ENCODE peak calls at places on chromosomes 1 and 21, in nine cellular contexts. R is PC-3, I is GM23248, O is small intestine, V is aorta, G is OCI-LY7, N is esophagus squamous epithelium, P is mucosa of descending colon, Q is mammary epithelial cell. E is an unnamed sample.

GRCh38 chr1:91589438-91589837 is 88.8 kb downstream of the CDC7 start:
- DNase-seq in R (no peak), I (no peak), O (no peak), V (no peak), G (no peak), N (no peak), P (no peak), Q (no peak), E (no peak)

GRCh38 chr1:117824612-117825011 is 104.8 kb downstream of the GDAP2 start:
- DNase-seq in R (no peak), I (no peak), O (no peak), V (no peak), G (no peak), N (no peak), P (no peak), Q (no peak), E (no peak)

GRCh38 chr21:34771512-34772028 is 102.8 kb downstream of the CLIC6 start:
- DNase-seq in R (peak; percentile 90), I (peak; percentile 76), O (no peak), V (no peak), G (no peak), N (no peak), P (no peak), Q (peak; percentile 86), E (no peak)

GRCh38 chr1:213564215-213564659 is 423.5 kb upstream of the PROX1 start:
- DNase-seq in R (peak; percentile 68), I (no peak), O (peak; percentile 88), V (no peak), G (no peak), N (no peak), P (no peak), Q (peak; percentile 34), E (peak; percentile 32)

GRCh38 chr1:60571811-60572210 is 498.2 kb upstream of the C1orf87 start:
- DNase-seq in R (peak; percentile 70), I (no peak), O (no peak), V (no peak), G (no peak), N (no peak), P (no peak), Q (peak; percentile 34), E (no peak)

GRCh38 chr1:48227165-48228013 is 4.9 kb downstream of the SLC5A9 start:
- DNase-seq in R (no peak), I (no peak), O (no peak), V (no peak), G (peak; percentile 58), N (no peak), P (no peak), Q (no peak), E (no peak)

GRCh38 chr21:31732891-31733520 is 1.1 kb upstream of the SCAF4 start:
- DNase-seq in R (no peak), I (peak; percentile 41), O (no peak), V (no peak), G (peak; percentile 60), N (no peak), P (peak; percentile 55), Q (no peak), E (peak; percentile 21)

GRCh38 chr21:41580758-41581554 is 73.0 kb upstream of the TMPRSS2 start:
- DNase-seq in R (peak; percentile 95), I (no peak), O (peak; percentile 58), V (no peak), G (no peak), N (no peak), P (peak; percentile 87), Q (peak; percentile 87), E (peak; percentile 3)

GRCh38 chr1:103489881-103490280 is 35.6 kb upstream of the RNPC3 start:
- DNase-seq in R (no peak), I (peak; percentile 15), O (peak; percentile 8), V (no peak), G (no peak), N (no peak), P (no peak), Q (peak; percentile 32), E (no peak)

GRCh38 chr1:86696522-86696921 is 7.9 kb upstream of the SH3GLB1 start:
- DNase-seq in R (peak; percentile 33), I (no peak), O (no peak), V (no peak), G (no peak), N (no peak), P (no peak), Q (peak; percentile 10), E (no peak)

GRCh38 chr1:110229348-110230001 is 19.4 kb downstream of the KCNC4 start:
- DNase-seq in R (no peak), I (no peak), O (no peak), V (no peak), G (no peak), N (no peak), P (no peak), Q (peak; percentile 84), E (no peak)

GRCh38 chr1:18557621-18558465 is 72.8 kb upstream of the PAX7 start:
- DNase-seq in R (peak; percentile 6), I (peak; percentile 40), O (peak; percentile 35), V (no peak), G (no peak), N (no peak), P (no peak), Q (no peak), E (peak; percentile 58)

GRCh38 chr1:2328676-2329455 is 62.5 kb downstream of the MORN1 start:
- DNase-seq in R (no peak), I (no peak), O (no peak), V (no peak), G (no peak), N (no peak), P (no peak), Q (no peak), E (no peak)

GRCh38 chr1:237482777-237483176 is 407.9 kb downstream of the ZP4 start:
- DNase-seq in R (no peak), I (no peak), O (no peak), V (no peak), G (no peak), N (no peak), P (no peak), Q (no peak), E (no peak)

GRCh38 chr1:218572046-218572445 is 226.9 kb downstream of the TGFB2 start:
- DNase-seq in R (no peak), I (no peak), O (no peak), V (no peak), G (no peak), N (no peak), P (no peak), Q (no peak), E (no peak)

GRCh38 chr1:11893907-11894251 is 32.3 kb downstream of the KIAA2013 start:
- DNase-seq in R (peak; percentile 73), I (peak; percentile 56), O (peak; percentile 64), V (peak; percentile 66), G (peak; percentile 76), N (no peak), P (peak; percentile 66), Q (peak; percentile 42), E (peak; percentile 74)

GRCh38 chr1:198687429-198687828 is 48.6 kb downstream of the PTPRC start:
- DNase-seq in R (no peak), I (no peak), O (no peak), V (no peak), G (no peak), N (no peak), P (no peak), Q (no peak), E (no peak)

GRCh38 chr1:52676249-52676903 is 21.8 kb downstream of the COA7 start:
- DNase-seq in R (no peak), I (no peak), O (no peak), V (peak; percentile 87), G (no peak), N (no peak), P (peak; percentile 59), Q (no peak), E (no peak)

GRCh38 chr1:212377644-212378043 is 37.0 kb downstream of the PACC1 start:
- DNase-seq in R (no peak), I (no peak), O (no peak), V (no peak), G (no peak), N (no peak), P (no peak), Q (no peak), E (no peak)
- H3K36me3 ChIP-seq in R (peaks cover 30% of the 10 kb centered on the region), I (no peaks in the 10 kb centered on the region), O (peaks cover 6% of the 10 kb centered on the region), V (peaks cover 9% of the 10 kb centered on the region), G (peaks cover 87% of the 10 kb centered on the region), N (peaks cover 44% of the 10 kb centered on the region), P (no peaks in the 10 kb centered on the region), Q (peaks cover 12% of the 10 kb centered on the region), E (no peaks in the 10 kb centered on the region)

GRCh38 chr1:161017756-161018630 is 3.0 kb downstream of the F11R start:
- DNase-seq in R (no peak), I (peak; percentile 21), O (no peak), V (no peak), G (no peak), N (no peak), P (no peak), Q (no peak), E (no peak)
- H3K36me3 ChIP-seq in R (no peaks in the 10 kb centered on the region), I (no peaks in the 10 kb centered on the region), O (no peaks in the 10 kb centered on the region), V (no peaks in the 10 kb centered on the region), G (no peaks in the 10 kb centered on the region), N (no peaks in the 10 kb centered on the region), P (no peaks in the 10 kb centered on the region), Q (no peaks in the 10 kb centered on the region), E (no peaks in the 10 kb centered on the region)

GRCh38 chr1:183355797-183356196 is 62.4 kb downstream of the NMNAT2 start:
- DNase-seq in R (no peak), I (no peak), O (no peak), V (no peak), G (no peak), N (no peak), P (no peak), Q (no peak), E (no peak)

GRCh38 chr1:183361081-183361480 is 57.1 kb downstream of the NMNAT2 start:
- DNase-seq in R (no peak), I (no peak), O (no peak), V (no peak), G (no peak), N (no peak), P (no peak), Q (no peak), E (no peak)

GRCh38 chr1:183356534-183357182 is 61.5 kb downstream of the NMNAT2 start:
- DNase-seq in R (no peak), I (no peak), O (no peak), V (no peak), G (no peak), N (no peak), P (no peak), Q (no peak), E (no peak)

GRCh38 chr1:183353597-183353996 is 64.6 kb downstream of the NMNAT2 start:
- DNase-seq in R (no peak), I (no peak), O (no peak), V (no peak), G (no peak), N (no peak), P (no peak), Q (no peak), E (no peak)

DNA sequence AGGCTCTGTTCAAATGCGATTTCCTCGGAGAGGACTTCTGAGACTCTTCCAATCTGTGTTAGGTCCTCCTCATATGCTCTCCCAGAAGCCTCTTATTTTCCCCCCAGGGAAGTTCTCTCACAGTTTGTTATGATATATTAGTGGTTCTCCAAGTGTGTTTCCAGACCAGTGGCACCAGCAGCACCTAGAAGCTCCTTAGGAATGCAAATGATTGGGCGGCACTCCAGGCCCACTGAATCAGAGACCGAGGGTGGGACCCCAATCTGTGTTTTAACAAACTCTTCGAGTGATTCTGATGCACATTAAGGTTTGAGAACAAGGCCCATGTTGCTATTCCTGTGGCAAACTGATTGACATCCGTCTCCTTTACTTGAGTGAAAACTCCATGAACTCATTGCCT is 63.0 kb downstream of the NMNAT2 start:
- DNase-seq in R (no peak), I (no peak), O (no peak), V (no peak), G (no peak), N (no peak), P (no peak), Q (no peak), E (no peak)
- H3K36me3 ChIP-seq in R (no peaks in the 10 kb centered on the region), I (no peaks in the 10 kb centered on the region), O (no peaks in the 10 kb centered on the region), V (no peaks in the 10 kb centered on the region), G (no peaks in the 10 kb centered on the region), N (no peaks in the 10 kb centered on the region), P (no peaks in the 10 kb centered on the region), Q (no peaks in the 10 kb centered on the region), E (no peaks in the 10 kb centered on the region)

GRCh38 chr1:37575692-37576091 is 19.0 kb downstream of the DNALI1 start:
- DNase-seq in R (no peak), I (peak; percentile 70), O (no peak), V (no peak), G (no peak), N (no peak), P (no peak), Q (no peak), E (no peak)
- H3K36me3 ChIP-seq in R (peaks cover 70% of the 10 kb centered on the region), I (peaks cover 65% of the 10 kb centered on the region), O (peaks cover 24% of the 10 kb centered on the region), V (peaks cover 10% of the 10 kb centered on the region), G (peaks cover 94% of the 10 kb centered on the region), N (peaks cover 100% of the 10 kb centered on the region), P (peaks cover 19% of the 10 kb centered on the region), Q (peaks cover 35% of the 10 kb centered on the region), E (peaks cover 32% of the 10 kb centered on the region)

E was measured in pancreas.